ENCODE peak calls at places on chromosomes 12 and 14, in five cellular contexts. U, O, R, B and T are unnamed samples.

GRCh38 chr14:75648066-75648838 is 12.4 kb downstream of the ERG28 start:
- DNase-seq in U (peak), O (no peak), R (peak), B (peak), T (peak)

GRCh38 chr12:88416786-88417185 is 163.5 kb downstream of the KITLG start:
- DNase-seq in U (no peak), O (no peak), R (no peak), B (no peak), T (no peak)

GRCh38 chr14:76953196-76953945 is 75.1 kb downstream of the IRF2BPL start:
- DNase-seq in U (peak), O (peak), R (peak), B (peak), T (peak)

GRCh38 chr12:57166971-57167371 is 19.6 kb upstream of the LRP1-AS start:
- DNase-seq in U (no peak), O (no peak), R (no peak), B (peak), T (no peak)

GRCh38 chr12:108599541-108599940 is 1.7 kb upstream of the TMEM119 start:
- DNase-seq in U (no peak), O (no peak), R (no peak), B (no peak), T (no peak)

GRCh38 chr12:123530683-123531082 is 2.8 kb downstream of the RILPL1 start:
- DNase-seq in U (no peak), O (no peak), R (no peak), B (no peak), T (no peak)

GRCh38 chr12:47736216-47736615 is 10.9 kb upstream of the ENDOU start:
- DNase-seq in U (no peak), O (no peak), R (no peak), B (no peak), T (no peak)

GRCh38 chr12:33588725-33589405 is 149.2 kb upstream of the SYT10 start:
- DNase-seq in U (no peak), O (no peak), R (no peak), B (no peak), T (no peak)

GRCh38 chr12:122842505-122843405 is 7.5 kb downstream of the HIP1R start:
- DNase-seq in U (peak), O (no peak), R (no peak), B (no peak), T (no peak)

GRCh38 chr14:76267322-76268012 is 108.5 kb upstream of the ESRRB start:
- DNase-seq in U (peak), O (peak), R (peak), B (peak), T (peak)

GRCh38 chr14:68771631-68772030 is 21.2 kb downstream of the ZFP36L1 start:
- DNase-seq in U (no peak), O (no peak), R (no peak), B (no peak), T (no peak)

GRCh38 chr12:96482086-96482485 is 7.3 kb upstream of the CFAP54 start:
- DNase-seq in U (no peak), O (no peak), R (no peak), B (no peak), T (no peak)

GRCh38 chr12:7180685-7181084 is 8.8 kb upstream of the PEX5 start:
- DNase-seq in U (no peak), O (no peak), R (no peak), B (no peak), T (no peak)

GRCh38 chr12:108798551-108799221 is 58.7 kb downstream of the SSH1 start:
- DNase-seq in U (no peak), O (peak), R (no peak), B (peak), T (no peak)

GRCh38 chr12:6775775-6776174 is 3.5 kb downstream of the LAG3 start:
- DNase-seq in U (no peak), O (no peak), R (no peak), B (no peak), T (no peak)

GRCh38 chr12:130031571-130032189 is 127.9 kb upstream of the TMEM132D start:
- DNase-seq in U (peak), O (no peak), R (peak), B (peak), T (no peak)

GRCh38 chr12:88334271-88334670 is 192.2 kb downstream of the TMTC3 start:
- DNase-seq in U (no peak), O (no peak), R (peak), B (peak), T (peak)

GRCh38 chr12:132275110-132275531 is 54.3 kb downstream of the GALNT9 start:
- DNase-seq in U (peak), O (peak), R (peak), B (no peak), T (peak)

GRCh38 chr14:74246561-74246960 is 7.3 kb downstream of the VSX2 start:
- DNase-seq in U (no peak), O (no peak), R (no peak), B (no peak), T (no peak)

GRCh38 chr12:28893365-28893764 is 255.7 kb upstream of the FAR2 start:
- DNase-seq in U (no peak), O (no peak), R (no peak), B (no peak), T (no peak)

GRCh38 chr14:104334812-104335161 is 196.4 kb downstream of the KIF26A start:
- DNase-seq in U (no peak), O (no peak), R (no peak), B (no peak), T (no peak)

GRCh38 chr12:1605129-1606020 is 11.0 kb upstream of the FBXL14 start:
- DNase-seq in U (peak), O (peak), R (peak), B (peak), T (peak)

GRCh38 chr12:6692888-6693287 is 3.7 kb upstream of the ZNF384 start:
- DNase-seq in U (no peak), O (no peak), R (no peak), B (no peak), T (no peak)

GRCh38 chr12:1587927-1588573 is 6.3 kb downstream of the FBXL14 start:
- DNase-seq in U (no peak), O (no peak), R (no peak), B (peak), T (no peak)

GRCh38 chr14:99330316-99331240 is 58.6 kb upstream of the BCL11B start:
- DNase-seq in U (no peak), O (no peak), R (no peak), B (no peak), T (no peak)

GRCh38 chr14:103530390-103530789 is 1.4 kb downstream of the TRMT61A start:
- DNase-seq in U (no peak), O (no peak), R (no peak), B (no peak), T (no peak)

GRCh38 chr12:119177724-119178380 is 879 bp upstream of the HSPB8 start:
- DNase-seq in U (no peak), O (no peak), R (no peak), B (no peak), T (no peak)

GRCh38 chr14:77143071-77143470 is 1.5 kb upstream of the ZDHHC22 start:
- DNase-seq in U (no peak), O (no peak), R (no peak), B (no peak), T (no peak)

GRCh38 chr12:81070846-81071245 is 7.0 kb upstream of the ACSS3 start:
- DNase-seq in U (no peak), O (no peak), R (no peak), B (peak), T (no peak)

GRCh38 chr14:69316449-69317391 is 56.8 kb downstream of the GALNT16 start:
- DNase-seq in U (peak), O (no peak), R (peak), B (peak), T (peak)